ENCODE peak calls at places on chromosome 15, in four cellular contexts. One of them, this sample, is unnamed. For H3K36me3, the result is how much of the 10 kb centered on the place peaks cover.

GRCh38 chr15:83206971-83207621 is 527 bp downstream of the HDGFL3 start:
- DNase-seq in GM23248: peak
- DNase-seq in OCI-LY7: peak
- DNase-seq in neural progenitor cell: peak
- DNase-seq in this sample: peak

GRCh38 chr15:29988689-29989088 is 94.1 kb upstream of the GOLGA8J start:
- DNase-seq in neural progenitor cell: no peak
- DNase-seq in GM23248: peak
- DNase-seq in OCI-LY7: no peak
- DNase-seq in this sample: no peak

GRCh38 chr15:94327356-94327936 is 96.1 kb downstream of the MCTP2 start:
- DNase-seq in neural progenitor cell: peak
- DNase-seq in GM23248: peak
- DNase-seq in OCI-LY7: peak
- DNase-seq in this sample: peak

GRCh38 chr15:60006203-60006782 is 2.2 kb downstream of the FOXB1 start:
- DNase-seq in OCI-LY7: no peak
- DNase-seq in GM23248: peak
- DNase-seq in neural progenitor cell: peak
- DNase-seq in this sample: peak

GRCh38 chr15:40232625-40233070 is 6.2 kb upstream of the PAK6 start:
- DNase-seq in neural progenitor cell: no peak
- DNase-seq in GM23248: no peak
- DNase-seq in OCI-LY7: no peak
- DNase-seq in this sample: peak

GRCh38 chr15:51425517-51426033 is 84.1 kb downstream of the GLDN start:
- DNase-seq in GM23248: no peak
- DNase-seq in neural progenitor cell: no peak
- DNase-seq in OCI-LY7: no peak
- DNase-seq in this sample: no peak

GRCh38 chr15:66774001-66774814 is 72.2 kb downstream of the SMAD6 start:
- DNase-seq in GM23248: peak
- DNase-seq in OCI-LY7: peak
- DNase-seq in neural progenitor cell: peak
- DNase-seq in this sample: peak

GRCh38 chr15:44082558-44083151 is 112.4 kb downstream of the FRMD5 start:
- DNase-seq in neural progenitor cell: no peak
- DNase-seq in OCI-LY7: no peak
- DNase-seq in GM23248: peak
- DNase-seq in this sample: no peak

GRCh38 chr15:35410775-35411174 is 135.2 kb downstream of the DPH6 start:
- DNase-seq in neural progenitor cell: no peak
- DNase-seq in OCI-LY7: no peak
- DNase-seq in GM23248: no peak
- DNase-seq in this sample: no peak

GRCh38 chr15:23628612-23629233 is 18.9 kb downstream of the MAGEL2 start:
- DNase-seq in GM23248: no peak
- DNase-seq in neural progenitor cell: peak
- DNase-seq in OCI-LY7: no peak
- DNase-seq in this sample: no peak

GRCh38 chr15:31469801-31470545 is 143.3 kb downstream of the KLF13 start:
- DNase-seq in OCI-LY7: no peak
- DNase-seq in neural progenitor cell: no peak
- DNase-seq in GM23248: no peak
- DNase-seq in this sample: no peak

GRCh38 chr15:76986743-76987142 is 8.2 kb upstream of the PSTPIP1 start:
- DNase-seq in neural progenitor cell: no peak
- DNase-seq in OCI-LY7: no peak
- DNase-seq in GM23248: no peak
- DNase-seq in this sample: no peak

GRCh38 chr15:45631831-45632230 is 3.0 kb upstream of the SQOR start:
- DNase-seq in neural progenitor cell: no peak
- DNase-seq in OCI-LY7: no peak
- DNase-seq in GM23248: peak
- DNase-seq in this sample: no peak

GRCh38 chr15:91116379-91117067 is 16.5 kb downstream of the SV2B start:
- DNase-seq in neural progenitor cell: no peak
- DNase-seq in OCI-LY7: no peak
- DNase-seq in GM23248: no peak
- DNase-seq in this sample: no peak

GRCh38 chr15:39657714-39658113 is 76.8 kb downstream of the THBS1 start:
- DNase-seq in GM23248: peak
- DNase-seq in neural progenitor cell: no peak
- DNase-seq in OCI-LY7: no peak
- DNase-seq in this sample: no peak

GRCh38 chr15:65942436-65942835 is 73.1 kb downstream of the RAB11A start:
- DNase-seq in GM23248: no peak
- DNase-seq in OCI-LY7: no peak
- DNase-seq in neural progenitor cell: peak
- DNase-seq in this sample: no peak

GRCh38 chr15:99113547-99114271 is 8.8 kb downstream of the SYNM start:
- DNase-seq in neural progenitor cell: no peak
- DNase-seq in GM23248: no peak
- DNase-seq in OCI-LY7: no peak
- DNase-seq in this sample: no peak

DNA sequence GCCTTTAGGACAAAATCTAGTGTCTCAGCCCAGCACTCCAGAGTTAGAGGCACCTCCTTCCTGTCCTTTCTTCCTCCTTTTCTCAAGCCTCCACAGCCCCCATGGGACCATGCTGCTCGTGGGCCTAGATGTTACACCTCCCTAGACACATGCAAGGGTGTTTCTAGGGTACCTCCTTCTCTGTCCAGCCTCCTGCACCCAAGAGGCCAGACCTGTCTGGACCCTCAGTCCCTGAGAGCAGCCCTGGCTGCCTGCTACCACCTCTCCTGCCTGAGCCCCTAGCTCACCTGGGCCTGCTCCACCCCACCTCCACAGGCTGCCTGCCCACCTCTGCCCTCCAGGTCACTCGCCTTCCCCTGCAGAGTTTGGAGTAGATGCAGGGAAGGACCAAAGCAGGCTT is 5.2 kb downstream of the LOXL1 start:
- DNase-seq in neural progenitor cell: no peak
- DNase-seq in GM23248: no peak
- DNase-seq in OCI-LY7: no peak
- DNase-seq in this sample: no peak
- H3K4me3 ChIP-seq in neural progenitor cell: no peak
- H3K4me3 ChIP-seq in GM23248: no peak
- H3K4me3 ChIP-seq in OCI-LY7: no peak
- H3K4me3 ChIP-seq in this sample: no peak

GRCh38 chr15:67945131-67945530 is 105.3 kb upstream of the RNU6-1 start:
- DNase-seq in neural progenitor cell: no peak
- DNase-seq in OCI-LY7: no peak
- DNase-seq in GM23248: no peak
- DNase-seq in this sample: no peak
- TF ChIP-seq EZH2phosphoT487 in neural progenitor cell: no peak
- TF ChIP-seq EZH2phosphoT487 in OCI-LY7: no peak
- TF ChIP-seq EZH2phosphoT487 in GM23248: no peak
- TF ChIP-seq EZH2phosphoT487 in this sample: no peak

GRCh38 chr15:101273534-101273933 is 3.8 kb downstream of the SELENOS start:
- DNase-seq in neural progenitor cell: no peak
- DNase-seq in OCI-LY7: no peak
- DNase-seq in GM23248: no peak
- DNase-seq in this sample: no peak

GRCh38 chr15:101269479-101270223 is 7.6 kb downstream of the SELENOS start:
- DNase-seq in GM23248: peak
- DNase-seq in neural progenitor cell: peak
- DNase-seq in OCI-LY7: no peak
- DNase-seq in this sample: no peak

GRCh38 chr15:101276501-101277037 is 716 bp downstream of the SELENOS start:
- DNase-seq in GM23248: peak
- DNase-seq in OCI-LY7: peak
- DNase-seq in neural progenitor cell: peak
- DNase-seq in this sample: peak

GRCh38 chr15:101275018-101275417 is 2.3 kb downstream of the SELENOS start:
- DNase-seq in OCI-LY7: no peak
- DNase-seq in neural progenitor cell: no peak
- DNase-seq in GM23248: no peak
- DNase-seq in this sample: no peak

DNA sequence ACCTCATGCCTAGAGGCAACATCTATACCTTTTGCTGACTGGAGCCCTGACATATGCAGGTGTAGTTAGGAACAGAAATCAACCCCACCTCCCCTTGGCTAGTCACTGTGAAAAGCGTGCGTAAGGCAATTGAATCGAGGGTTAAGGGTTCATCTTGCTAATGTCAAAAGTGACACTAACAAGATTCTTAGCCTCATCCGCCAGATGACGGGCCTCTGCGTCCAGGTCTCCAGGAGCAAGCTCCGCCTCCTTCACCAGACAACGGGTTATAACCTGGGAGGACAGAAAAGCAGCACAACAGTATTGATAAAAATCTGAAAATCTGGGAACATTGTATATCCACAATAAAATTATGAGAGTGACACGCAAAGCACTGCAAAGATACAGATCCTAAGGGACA is 4.7 kb downstream of the SELENOS start:
- DNase-seq in neural progenitor cell: no peak
- DNase-seq in OCI-LY7: no peak
- DNase-seq in GM23248: no peak
- DNase-seq in this sample: no peak
- H3K36me3 ChIP-seq in neural progenitor cell: under half
- H3K36me3 ChIP-seq in OCI-LY7: half or more
- H3K36me3 ChIP-seq in GM23248: under half
- H3K36me3 ChIP-seq in this sample: under half

GRCh38 chr15:73686781-73687256 is 2.6 kb downstream of the CD276 start:
- DNase-seq in OCI-LY7: no peak
- DNase-seq in GM23248: peak
- DNase-seq in neural progenitor cell: no peak
- DNase-seq in this sample: peak
- H3K4me3 ChIP-seq in OCI-LY7: no peak
- H3K4me3 ChIP-seq in GM23248: peak
- H3K4me3 ChIP-seq in neural progenitor cell: no peak
- H3K4me3 ChIP-seq in this sample: no peak

GRCh38 chr15:56244237-56244810 is 645 bp upstream of the RFX7 start:
- DNase-seq in neural progenitor cell: peak
- DNase-seq in GM23248: peak
- DNase-seq in OCI-LY7: peak
- DNase-seq in this sample: peak
- TF ChIP-seq EZH2phosphoT487 in neural progenitor cell: no peak
- TF ChIP-seq EZH2phosphoT487 in GM23248: no peak
- TF ChIP-seq EZH2phosphoT487 in OCI-LY7: no peak
- TF ChIP-seq EZH2phosphoT487 in this sample: no peak

DNA sequence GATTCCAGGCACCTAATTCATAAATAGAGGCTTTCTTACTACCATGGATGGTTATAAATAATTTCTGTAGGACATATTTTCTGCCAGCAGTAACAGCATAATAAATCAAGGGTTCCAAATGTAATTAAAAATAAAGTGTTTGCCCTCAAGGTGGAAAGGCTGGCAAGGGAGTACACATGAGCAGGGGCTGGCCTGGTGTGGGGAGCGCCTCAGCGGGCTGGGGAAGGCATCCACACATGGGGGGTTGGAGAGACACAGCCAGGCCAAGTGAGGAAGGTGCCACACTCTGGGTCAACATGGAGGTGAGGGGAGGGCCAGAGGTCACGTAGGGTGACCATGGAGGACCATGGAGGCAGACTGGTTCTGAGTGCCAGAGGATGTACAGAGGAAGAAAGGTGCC is 65.8 kb upstream of the OCA2 start:
- DNase-seq in neural progenitor cell: no peak
- DNase-seq in GM23248: no peak
- DNase-seq in OCI-LY7: no peak
- DNase-seq in this sample: no peak
- H3K36me3 ChIP-seq in neural progenitor cell: under half
- H3K36me3 ChIP-seq in GM23248: half or more
- H3K36me3 ChIP-seq in OCI-LY7: half or more
- H3K36me3 ChIP-seq in this sample: under half

GRCh38 chr15:74642328-74642723 is 26.7 kb downstream of the CLK3 start:
- DNase-seq in OCI-LY7: no peak
- DNase-seq in GM23248: no peak
- DNase-seq in neural progenitor cell: no peak
- DNase-seq in this sample: peak
- H3K4me3 ChIP-seq in OCI-LY7: no peak
- H3K4me3 ChIP-seq in GM23248: no peak
- H3K4me3 ChIP-seq in neural progenitor cell: no peak
- H3K4me3 ChIP-seq in this sample: no peak

GRCh38 chr15:26985050-26985449 is 14.1 kb downstream of the GABRG3 start:
- DNase-seq in OCI-LY7: no peak
- DNase-seq in GM23248: no peak
- DNase-seq in neural progenitor cell: no peak
- DNase-seq in this sample: no peak
- TF ChIP-seq EZH2phosphoT487 in OCI-LY7: no peak
- TF ChIP-seq EZH2phosphoT487 in GM23248: no peak
- TF ChIP-seq EZH2phosphoT487 in neural progenitor cell: no peak
- TF ChIP-seq EZH2phosphoT487 in this sample: no peak

GRCh38 chr15:55005679-55006078 is 191.1 kb downstream of the RSL24D1 start:
- DNase-seq in GM23248: no peak
- DNase-seq in neural progenitor cell: no peak
- DNase-seq in OCI-LY7: no peak
- DNase-seq in this sample: no peak

GRCh38 chr15:55008397-55008796 is 188.3 kb downstream of the RSL24D1 start:
- DNase-seq in OCI-LY7: no peak
- DNase-seq in GM23248: no peak
- DNase-seq in neural progenitor cell: no peak
- DNase-seq in this sample: no peak

GRCh38 chr15:55003900-55004879 is 192.6 kb downstream of the RSL24D1 start:
- DNase-seq in GM23248: no peak
- DNase-seq in OCI-LY7: no peak
- DNase-seq in neural progenitor cell: no peak
- DNase-seq in this sample: no peak

GRCh38 chr15:55007561-55007960 is 189.2 kb downstream of the RSL24D1 start:
- DNase-seq in GM23248: no peak
- DNase-seq in OCI-LY7: no peak
- DNase-seq in neural progenitor cell: no peak
- DNase-seq in this sample: no peak
- H3K36me3 ChIP-seq in GM23248: under half
- H3K36me3 ChIP-seq in OCI-LY7: under half
- H3K36me3 ChIP-seq in neural progenitor cell: under half
- H3K36me3 ChIP-seq in this sample: under half